ENCODE peak calls at places on chromosomes 2 and 18, in six cellular contexts. One of them, this sample, is unnamed.

GRCh38 chr2:144801766-144802165 is 281.8 kb upstream of the ZEB2 start:
- DNase-seq in stimulated activated CD4-positive, alpha-beta T cell treated with anti-CD3 and anti-CD28 coated beads, Interleukin-2, amount 100 ng/mL, for 48 hours: no peak
- DNase-seq in natural killer cell: no peak
- DNase-seq in T-helper 2 cell: no peak
- DNase-seq in NCI-H2107: no peak
- DNase-seq in D341Med: no peak
- DNase-seq in this sample: no peak

GRCh38 chr18:59660976-59661743 is 36.1 kb downstream of the CCBE1 start:
- DNase-seq in stimulated activated CD4-positive, alpha-beta T cell treated with anti-CD3 and anti-CD28 coated beads, Interleukin-2, amount 100 ng/mL, for 48 hours: no peak
- DNase-seq in natural killer cell: no peak
- DNase-seq in T-helper 2 cell: no peak
- DNase-seq in NCI-H2107: no peak
- DNase-seq in D341Med: no peak
- DNase-seq in this sample: no peak

GRCh38 chr2:79723830-79724229 is 211.0 kb downstream of the CTNNA2 start:
- DNase-seq in stimulated activated CD4-positive, alpha-beta T cell treated with anti-CD3 and anti-CD28 coated beads, Interleukin-2, amount 100 ng/mL, for 48 hours: no peak
- DNase-seq in natural killer cell: no peak
- DNase-seq in T-helper 2 cell: no peak
- DNase-seq in NCI-H2107: no peak
- DNase-seq in D341Med: no peak
- DNase-seq in this sample: no peak

GRCh38 chr2:39435974-39436591 is 1.0 kb downstream of the MAP4K3 start:
- DNase-seq in stimulated activated CD4-positive, alpha-beta T cell treated with anti-CD3 and anti-CD28 coated beads, Interleukin-2, amount 100 ng/mL, for 48 hours: peak
- DNase-seq in natural killer cell: no peak
- DNase-seq in T-helper 2 cell: peak
- DNase-seq in NCI-H2107: no peak
- DNase-seq in D341Med: no peak
- DNase-seq in this sample: no peak

GRCh38 chr2:239197146-239197545 is 203.7 kb downstream of the HDAC4 start:
- DNase-seq in stimulated activated CD4-positive, alpha-beta T cell treated with anti-CD3 and anti-CD28 coated beads, Interleukin-2, amount 100 ng/mL, for 48 hours: no peak
- DNase-seq in natural killer cell: no peak
- DNase-seq in T-helper 2 cell: no peak
- DNase-seq in NCI-H2107: no peak
- DNase-seq in D341Med: no peak
- DNase-seq in this sample: no peak

GRCh38 chr18:3816601-3817363 is 366.8 kb downstream of the TGIF1 start:
- DNase-seq in stimulated activated CD4-positive, alpha-beta T cell treated with anti-CD3 and anti-CD28 coated beads, Interleukin-2, amount 100 ng/mL, for 48 hours: no peak
- DNase-seq in natural killer cell: no peak
- DNase-seq in T-helper 2 cell: peak
- DNase-seq in NCI-H2107: no peak
- DNase-seq in D341Med: no peak
- DNase-seq in this sample: no peak

GRCh38 chr2:204361738-204362137 is 183.5 kb upstream of the PARD3B start:
- DNase-seq in stimulated activated CD4-positive, alpha-beta T cell treated with anti-CD3 and anti-CD28 coated beads, Interleukin-2, amount 100 ng/mL, for 48 hours: no peak
- DNase-seq in natural killer cell: no peak
- DNase-seq in T-helper 2 cell: no peak
- DNase-seq in NCI-H2107: no peak
- DNase-seq in D341Med: no peak
- DNase-seq in this sample: no peak

GRCh38 chr18:10062941-10063300 is 149.1 kb downstream of the VAPA start:
- DNase-seq in stimulated activated CD4-positive, alpha-beta T cell treated with anti-CD3 and anti-CD28 coated beads, Interleukin-2, amount 100 ng/mL, for 48 hours: no peak
- DNase-seq in natural killer cell: no peak
- DNase-seq in T-helper 2 cell: no peak
- DNase-seq in NCI-H2107: no peak
- DNase-seq in D341Med: no peak
- DNase-seq in this sample: no peak

GRCh38 chr2:181025004-181025403 is 44.6 kb downstream of the UBE2E3 start:
- DNase-seq in stimulated activated CD4-positive, alpha-beta T cell treated with anti-CD3 and anti-CD28 coated beads, Interleukin-2, amount 100 ng/mL, for 48 hours: no peak
- DNase-seq in natural killer cell: no peak
- DNase-seq in T-helper 2 cell: no peak
- DNase-seq in NCI-H2107: no peak
- DNase-seq in D341Med: no peak
- DNase-seq in this sample: no peak

GRCh38 chr2:174205562-174205961 is 42.8 kb downstream of the OLA1 start:
- DNase-seq in stimulated activated CD4-positive, alpha-beta T cell treated with anti-CD3 and anti-CD28 coated beads, Interleukin-2, amount 100 ng/mL, for 48 hours: no peak
- DNase-seq in natural killer cell: no peak
- DNase-seq in T-helper 2 cell: no peak
- DNase-seq in NCI-H2107: no peak
- DNase-seq in D341Med: no peak
- DNase-seq in this sample: no peak

GRCh38 chr2:101149241-101150192 is 1.7 kb downstream of the TBC1D8 start:
- DNase-seq in stimulated activated CD4-positive, alpha-beta T cell treated with anti-CD3 and anti-CD28 coated beads, Interleukin-2, amount 100 ng/mL, for 48 hours: no peak
- DNase-seq in natural killer cell: no peak
- DNase-seq in T-helper 2 cell: no peak
- DNase-seq in NCI-H2107: no peak
- DNase-seq in D341Med: no peak
- DNase-seq in this sample: peak

GRCh38 chr2:79547568-79547967 is 34.7 kb downstream of the CTNNA2 start:
- DNase-seq in stimulated activated CD4-positive, alpha-beta T cell treated with anti-CD3 and anti-CD28 coated beads, Interleukin-2, amount 100 ng/mL, for 48 hours: no peak
- DNase-seq in natural killer cell: no peak
- DNase-seq in T-helper 2 cell: no peak
- DNase-seq in NCI-H2107: no peak
- DNase-seq in D341Med: no peak
- DNase-seq in this sample: no peak

GRCh38 chr2:64402876-64403275 is 51.1 kb upstream of the LGALSL start:
- DNase-seq in stimulated activated CD4-positive, alpha-beta T cell treated with anti-CD3 and anti-CD28 coated beads, Interleukin-2, amount 100 ng/mL, for 48 hours: no peak
- DNase-seq in natural killer cell: no peak
- DNase-seq in T-helper 2 cell: no peak
- DNase-seq in NCI-H2107: no peak
- DNase-seq in D341Med: no peak
- DNase-seq in this sample: no peak

GRCh38 chr18:52227536-52227935 is 112.5 kb upstream of the DCC start:
- DNase-seq in stimulated activated CD4-positive, alpha-beta T cell treated with anti-CD3 and anti-CD28 coated beads, Interleukin-2, amount 100 ng/mL, for 48 hours: no peak
- DNase-seq in natural killer cell: no peak
- DNase-seq in T-helper 2 cell: no peak
- DNase-seq in NCI-H2107: no peak
- DNase-seq in D341Med: no peak
- DNase-seq in this sample: no peak

GRCh38 chr2:52828112-52828511 is 939.5 kb upstream of the CHAC2 start:
- DNase-seq in stimulated activated CD4-positive, alpha-beta T cell treated with anti-CD3 and anti-CD28 coated beads, Interleukin-2, amount 100 ng/mL, for 48 hours: no peak
- DNase-seq in natural killer cell: no peak
- DNase-seq in T-helper 2 cell: no peak
- DNase-seq in NCI-H2107: no peak
- DNase-seq in D341Med: no peak
- DNase-seq in this sample: no peak

This sample was measured in body of pancreas.